ENCODE peak calls at places on chromosomes 11 and 22, in eight cellular contexts. One of them, this sample, is unnamed.

GRCh38 chr11:46278387-46279173 is 1.1 kb downstream of the CREB3L1 start:
- DNase-seq in sigmoid colon: peak; percentile 74
- DNase-seq in body of pancreas: peak; percentile 81
- DNase-seq in mammary epithelial cell: no peak
- DNase-seq in GM20000: peak; percentile 75
- DNase-seq in progenitor cell of endocrine pancreas: peak; percentile 63
- DNase-seq in RWPE1: no peak
- DNase-seq in AG04450: no peak
- DNase-seq in this sample: peak; percentile 64

GRCh38 chr22:22408731-22409696 is 99.5 kb downstream of the ZNF280B start:
- DNase-seq in GM20000: peak; percentile 73
- DNase-seq in sigmoid colon: no peak
- DNase-seq in mammary epithelial cell: peak; percentile 5
- DNase-seq in progenitor cell of endocrine pancreas: no peak
- DNase-seq in AG04450: no peak
- DNase-seq in RWPE1: no peak
- DNase-seq in body of pancreas: peak; percentile 41
- DNase-seq in this sample: peak; percentile 26

GRCh38 chr11:6692128-6692527 is 9.0 kb upstream of the MRPL17 start:
- DNase-seq in RWPE1: no peak
- DNase-seq in GM20000: no peak
- DNase-seq in AG04450: no peak
- DNase-seq in body of pancreas: no peak
- DNase-seq in mammary epithelial cell: no peak
- DNase-seq in progenitor cell of endocrine pancreas: no peak
- DNase-seq in sigmoid colon: no peak
- DNase-seq in this sample: no peak

GRCh38 chr11:120563698-120564572 is 52.4 kb downstream of the GRIK4 start:
- DNase-seq in GM20000: no peak
- DNase-seq in progenitor cell of endocrine pancreas: peak; percentile 39
- DNase-seq in mammary epithelial cell: no peak
- DNase-seq in RWPE1: no peak
- DNase-seq in AG04450: no peak
- DNase-seq in sigmoid colon: no peak
- DNase-seq in body of pancreas: peak; percentile 34
- DNase-seq in this sample: no peak

GRCh38 chr11:67674442-67674871 is at the start of gene ALDH3B2:
- DNase-seq in body of pancreas: peak; percentile 58
- DNase-seq in GM20000: no peak
- DNase-seq in RWPE1: peak; percentile 85
- DNase-seq in AG04450: no peak
- DNase-seq in progenitor cell of endocrine pancreas: no peak
- DNase-seq in sigmoid colon: no peak
- DNase-seq in mammary epithelial cell: peak; percentile 79
- DNase-seq in this sample: no peak

GRCh38 chr22:25193548-25193947 is 6.1 kb upstream of the CRYBB3 start:
- DNase-seq in body of pancreas: no peak
- DNase-seq in mammary epithelial cell: no peak
- DNase-seq in sigmoid colon: no peak
- DNase-seq in AG04450: no peak
- DNase-seq in progenitor cell of endocrine pancreas: no peak
- DNase-seq in RWPE1: no peak
- DNase-seq in GM20000: no peak
- DNase-seq in this sample: no peak

GRCh38 chr22:50729391-50730012 is 8.5 kb upstream of the ACR start:
- DNase-seq in sigmoid colon: peak; percentile 59
- DNase-seq in body of pancreas: no peak
- DNase-seq in mammary epithelial cell: no peak
- DNase-seq in GM20000: no peak
- DNase-seq in progenitor cell of endocrine pancreas: no peak
- DNase-seq in AG04450: no peak
- DNase-seq in RWPE1: no peak
- DNase-seq in this sample: no peak

GRCh38 chr11:109405671-109406070 is 16.3 kb upstream of the C11orf87 start:
- DNase-seq in AG04450: peak; percentile 10
- DNase-seq in RWPE1: no peak
- DNase-seq in progenitor cell of endocrine pancreas: no peak
- DNase-seq in body of pancreas: no peak
- DNase-seq in mammary epithelial cell: peak; percentile 19
- DNase-seq in GM20000: no peak
- DNase-seq in sigmoid colon: no peak
- DNase-seq in this sample: no peak

GRCh38 chr11:73204711-73205121 is 13.4 kb upstream of the P2RY2 start:
- DNase-seq in mammary epithelial cell: no peak
- DNase-seq in AG04450: no peak
- DNase-seq in body of pancreas: no peak
- DNase-seq in GM20000: no peak
- DNase-seq in sigmoid colon: peak; percentile 82
- DNase-seq in RWPE1: no peak
- DNase-seq in progenitor cell of endocrine pancreas: no peak
- DNase-seq in this sample: no peak

GRCh38 chr22:43398246-43398645 is 13.6 kb upstream of the MPPED1 start:
- DNase-seq in sigmoid colon: no peak
- DNase-seq in progenitor cell of endocrine pancreas: no peak
- DNase-seq in AG04450: no peak
- DNase-seq in body of pancreas: no peak
- DNase-seq in GM20000: no peak
- DNase-seq in RWPE1: no peak
- DNase-seq in mammary epithelial cell: no peak
- DNase-seq in this sample: no peak

GRCh38 chr11:84673753-84674152 is 953.4 kb downstream of the DLG2 start:
- DNase-seq in GM20000: no peak
- DNase-seq in sigmoid colon: no peak
- DNase-seq in mammary epithelial cell: no peak
- DNase-seq in progenitor cell of endocrine pancreas: no peak
- DNase-seq in body of pancreas: no peak
- DNase-seq in RWPE1: no peak
- DNase-seq in AG04450: no peak
- DNase-seq in this sample: no peak

GRCh38 chr11:71454470-71455113 is 1.6 kb downstream of the NADSYN1 start:
- DNase-seq in sigmoid colon: peak; percentile 46
- DNase-seq in RWPE1: no peak
- DNase-seq in mammary epithelial cell: no peak
- DNase-seq in GM20000: no peak
- DNase-seq in body of pancreas: peak; percentile 52
- DNase-seq in progenitor cell of endocrine pancreas: no peak
- DNase-seq in AG04450: no peak
- DNase-seq in this sample: peak; percentile 32

GRCh38 chr11:109940816-109941215 is 152.4 kb upstream of the ZC3H12C start:
- DNase-seq in progenitor cell of endocrine pancreas: no peak
- DNase-seq in GM20000: no peak
- DNase-seq in mammary epithelial cell: peak; percentile 84
- DNase-seq in sigmoid colon: no peak
- DNase-seq in body of pancreas: no peak
- DNase-seq in RWPE1: peak; percentile 68
- DNase-seq in AG04450: peak; percentile 76
- DNase-seq in this sample: no peak

GRCh38 chr22:33210129-33210784 is 152.1 kb upstream of the SYN3 start:
- DNase-seq in mammary epithelial cell: peak; percentile 24
- DNase-seq in GM20000: peak; percentile 72
- DNase-seq in AG04450: no peak
- DNase-seq in RWPE1: peak; percentile 46
- DNase-seq in body of pancreas: peak; percentile 17
- DNase-seq in progenitor cell of endocrine pancreas: peak; percentile 11
- DNase-seq in sigmoid colon: no peak
- DNase-seq in this sample: peak; percentile 22

GRCh38 chr22:29012923-29013322 is 48.7 kb downstream of the C22orf31 start:
- DNase-seq in RWPE1: no peak
- DNase-seq in body of pancreas: no peak
- DNase-seq in sigmoid colon: no peak
- DNase-seq in mammary epithelial cell: no peak
- DNase-seq in AG04450: no peak
- DNase-seq in GM20000: no peak
- DNase-seq in progenitor cell of endocrine pancreas: no peak
- DNase-seq in this sample: no peak

GRCh38 chr11:15793032-15793996 is 563.0 kb downstream of the SOX6 start:
- DNase-seq in GM20000: no peak
- DNase-seq in sigmoid colon: no peak
- DNase-seq in progenitor cell of endocrine pancreas: no peak
- DNase-seq in AG04450: peak; percentile 54
- DNase-seq in body of pancreas: no peak
- DNase-seq in mammary epithelial cell: peak; percentile 87
- DNase-seq in RWPE1: peak; percentile 25
- DNase-seq in this sample: no peak

GRCh38 chr22:46770726-46771125 is 8.3 kb downstream of the TBC1D22A start:
- DNase-seq in GM20000: peak; percentile 49
- DNase-seq in RWPE1: no peak
- DNase-seq in mammary epithelial cell: no peak
- DNase-seq in sigmoid colon: no peak
- DNase-seq in progenitor cell of endocrine pancreas: no peak
- DNase-seq in AG04450: no peak
- DNase-seq in body of pancreas: no peak
- DNase-seq in this sample: peak; percentile 46

GRCh38 chr22:44913198-44913983 is 96.4 kb downstream of the PHF21B start:
- DNase-seq in progenitor cell of endocrine pancreas: no peak
- DNase-seq in AG04450: no peak
- DNase-seq in sigmoid colon: peak; percentile 43
- DNase-seq in RWPE1: no peak
- DNase-seq in mammary epithelial cell: no peak
- DNase-seq in GM20000: no peak
- DNase-seq in body of pancreas: no peak
- DNase-seq in this sample: no peak

GRCh38 chr11:24391165-24391564 is 105.7 kb upstream of the LUZP2 start:
- DNase-seq in body of pancreas: no peak
- DNase-seq in progenitor cell of endocrine pancreas: no peak
- DNase-seq in AG04450: peak; percentile 37
- DNase-seq in RWPE1: peak; percentile 55
- DNase-seq in GM20000: no peak
- DNase-seq in mammary epithelial cell: peak; percentile 52
- DNase-seq in sigmoid colon: no peak
- DNase-seq in this sample: no peak

GRCh38 chr11:47305734-47306483 is 36.0 kb downstream of the MADD start:
- DNase-seq in mammary epithelial cell: no peak
- DNase-seq in body of pancreas: no peak
- DNase-seq in sigmoid colon: no peak
- DNase-seq in RWPE1: no peak
- DNase-seq in GM20000: no peak
- DNase-seq in progenitor cell of endocrine pancreas: no peak
- DNase-seq in AG04450: no peak
- DNase-seq in this sample: no peak

GRCh38 chr11:65213322-65214211 is 31.8 kb downstream of the CAPN1 start:
- DNase-seq in body of pancreas: no peak
- DNase-seq in RWPE1: no peak
- DNase-seq in mammary epithelial cell: no peak
- DNase-seq in GM20000: no peak
- DNase-seq in sigmoid colon: no peak
- DNase-seq in progenitor cell of endocrine pancreas: no peak
- DNase-seq in AG04450: no peak
- DNase-seq in this sample: peak; percentile 64

DNA sequence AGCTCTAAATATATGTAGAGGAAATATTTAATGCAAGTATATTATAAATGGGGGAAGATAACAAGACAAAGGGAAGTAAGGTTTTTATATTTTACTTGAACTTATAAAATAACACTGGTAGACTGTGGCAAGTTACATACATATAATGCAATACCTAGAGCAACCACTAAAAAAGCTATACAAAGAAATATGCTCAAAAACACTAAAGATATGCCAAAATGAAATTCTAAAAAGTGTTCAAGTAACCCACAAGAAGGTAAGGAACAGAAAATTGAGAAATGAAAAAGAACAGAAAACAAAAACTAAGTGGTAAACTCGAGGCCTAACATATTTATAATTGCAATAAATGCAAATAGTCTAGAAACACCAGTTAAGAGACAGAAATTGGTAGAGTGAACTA is 32.5 kb downstream of the BTG4 start:
- DNase-seq in mammary epithelial cell: no peak
- DNase-seq in progenitor cell of endocrine pancreas: no peak
- DNase-seq in RWPE1: no peak
- DNase-seq in GM20000: no peak
- DNase-seq in AG04450: no peak
- DNase-seq in body of pancreas: no peak
- DNase-seq in sigmoid colon: no peak
- DNase-seq in this sample: no peak
- TF ChIP-seq CTCF in mammary epithelial cell: no peak
- TF ChIP-seq CTCF in progenitor cell of endocrine pancreas: no peak
- TF ChIP-seq CTCF in RWPE1: no peak
- TF ChIP-seq CTCF in GM20000: no peak
- TF ChIP-seq CTCF in AG04450: peak; percentile 4
- TF ChIP-seq CTCF in body of pancreas: no peak
- TF ChIP-seq CTCF in sigmoid colon: no peak
- TF ChIP-seq CTCF in this sample: no peak

DNA sequence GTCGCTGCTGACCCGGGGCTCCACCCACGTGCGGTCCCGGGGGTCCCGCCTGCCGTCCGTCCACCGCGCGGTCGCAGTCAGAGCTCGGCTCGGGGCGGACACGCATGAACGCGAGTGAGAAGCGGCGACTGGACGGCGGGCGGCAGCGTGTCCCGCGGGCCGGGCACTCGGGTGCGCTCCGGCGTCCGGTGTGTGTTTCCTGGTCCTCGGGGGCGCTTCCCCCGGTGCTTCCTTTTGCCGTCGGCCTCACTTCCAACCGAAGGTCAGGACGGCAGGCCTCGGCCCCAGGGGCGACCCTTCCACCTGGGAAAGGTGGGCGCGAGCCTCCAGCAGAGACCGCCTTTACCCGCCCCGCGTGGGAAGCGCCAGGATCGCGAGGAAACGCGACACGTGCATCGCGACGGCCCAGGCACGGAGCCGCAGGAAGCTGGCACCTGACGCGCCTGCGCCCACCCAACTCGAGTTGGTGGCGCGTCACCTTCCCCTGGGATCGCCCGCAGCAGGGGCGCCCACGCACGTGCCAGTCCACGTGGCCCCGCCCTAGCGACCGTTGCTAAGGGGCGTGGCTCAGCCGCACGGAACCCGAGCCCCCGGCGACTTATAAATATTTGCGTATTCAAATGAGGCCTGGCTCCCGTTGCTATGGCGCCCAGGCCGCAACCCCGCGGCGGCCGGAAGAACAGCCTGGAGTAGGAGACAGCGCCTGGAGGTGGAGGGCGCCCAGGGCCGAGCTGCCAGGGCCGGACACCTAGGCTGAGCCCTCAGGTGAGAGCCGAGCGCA is at the start of gene LRRC56:
- DNase-seq in mammary epithelial cell: peak; percentile 58
- DNase-seq in RWPE1: peak; percentile 90
- DNase-seq in GM20000: peak; percentile 98
- DNase-seq in body of pancreas: peak; percentile 94
- DNase-seq in AG04450: peak; percentile 59
- DNase-seq in sigmoid colon: peak; percentile 84
- DNase-seq in progenitor cell of endocrine pancreas: peak; percentile 77
- DNase-seq in this sample: peak; percentile 93
- TF ChIP-seq CTCF in mammary epithelial cell: no peak
- TF ChIP-seq CTCF in RWPE1: no peak
- TF ChIP-seq CTCF in GM20000: no peak
- TF ChIP-seq CTCF in body of pancreas: no peak
- TF ChIP-seq CTCF in AG04450: no peak
- TF ChIP-seq CTCF in sigmoid colon: no peak
- TF ChIP-seq CTCF in progenitor cell of endocrine pancreas: no peak
- TF ChIP-seq CTCF in this sample: no peak

GRCh38 chr11:69240332-69241074 is 53.5 kb upstream of the MYEOV start:
- DNase-seq in mammary epithelial cell: peak; percentile 10
- DNase-seq in GM20000: no peak
- DNase-seq in AG04450: no peak
- DNase-seq in RWPE1: no peak
- DNase-seq in sigmoid colon: no peak
- DNase-seq in body of pancreas: peak; percentile 51
- DNase-seq in progenitor cell of endocrine pancreas: no peak
- DNase-seq in this sample: peak; percentile 25
- TF ChIP-seq CTCF in mammary epithelial cell: peak; percentile 65
- TF ChIP-seq CTCF in GM20000: no peak
- TF ChIP-seq CTCF in AG04450: peak; percentile 52
- TF ChIP-seq CTCF in RWPE1: no peak
- TF ChIP-seq CTCF in sigmoid colon: no peak
- TF ChIP-seq CTCF in body of pancreas: peak; percentile 37
- TF ChIP-seq CTCF in progenitor cell of endocrine pancreas: peak; percentile 31
- TF ChIP-seq CTCF in this sample: no peak

GRCh38 chr11:26134053-26134452 is 197.9 kb upstream of the ANO3 start:
- DNase-seq in mammary epithelial cell: no peak
- DNase-seq in sigmoid colon: no peak
- DNase-seq in progenitor cell of endocrine pancreas: no peak
- DNase-seq in AG04450: no peak
- DNase-seq in body of pancreas: no peak
- DNase-seq in GM20000: no peak
- DNase-seq in RWPE1: no peak
- DNase-seq in this sample: no peak
- TF ChIP-seq CTCF in mammary epithelial cell: no peak
- TF ChIP-seq CTCF in sigmoid colon: no peak
- TF ChIP-seq CTCF in progenitor cell of endocrine pancreas: no peak
- TF ChIP-seq CTCF in AG04450: no peak
- TF ChIP-seq CTCF in body of pancreas: no peak
- TF ChIP-seq CTCF in GM20000: no peak
- TF ChIP-seq CTCF in RWPE1: no peak
- TF ChIP-seq CTCF in this sample: no peak

This sample was measured in activated CD8-positive, alpha-beta T cell treated with anti-CD3 and anti-CD28 coated beads for 36 hours.